ENCODE peak calls at places on chromosomes 13 and 19, in four cellular contexts. H, V, N and A are unnamed samples.

GRCh38 chr13:40388617-40389016 is 277.8 kb downstream of the FOXO1 start:
- DNase-seq in H (no peak), N (no peak), V (peak), A (no peak)

GRCh38 chr13:66462187-66462586 is 767.9 kb downstream of the PCDH9 start:
- DNase-seq in N (no peak), H (no peak), V (no peak), A (no peak)

GRCh38 chr19:8209965-8210659 is 942 bp downstream of the CERS4 start:
- DNase-seq in V (no peak), H (no peak), N (no peak), A (no peak)

GRCh38 chr13:114097893-114098688 is 34.3 kb downstream of the RASA3 start:
- DNase-seq in H (no peak), N (no peak), V (no peak), A (no peak)

GRCh38 chr19:45667620-45668341 is at the start of gene GIPR:
- DNase-seq in H (no peak), N (peak), V (peak), A (peak)

GRCh38 chr13:45742985-45743384 is 40.9 kb downstream of the CBY2 start:
- DNase-seq in H (no peak), V (no peak), N (no peak), A (no peak)

GRCh38 chr13:98300956-98301641 is 124.0 kb upstream of the RNF113B start:
- DNase-seq in N (no peak), V (peak), H (no peak), A (peak)

GRCh38 chr13:94233401-94233800 is 246.1 kb downstream of the DCT start:
- DNase-seq in V (peak), N (no peak), H (no peak), A (no peak)

GRCh38 chr13:106117035-106117434 is 418.4 kb downstream of the EFNB2 start:
- DNase-seq in V (peak), H (no peak), N (no peak), A (no peak)

GRCh38 chr19:5907216-5907615 is 2.5 kb downstream of the VMAC start:
- DNase-seq in V (no peak), N (no peak), H (no peak), A (no peak)

GRCh38 chr13:113609616-113610015 is 25.1 kb downstream of the TFDP1 start:
- DNase-seq in V (no peak), H (no peak), N (no peak), A (no peak)

GRCh38 chr19:3740431-3740830 is 21.1 kb downstream of the APBA3 start:
- DNase-seq in V (no peak), H (no peak), N (no peak), A (no peak)

GRCh38 chr13:104522235-104523072 is 1456.2 kb upstream of the SLC10A2 start:
- DNase-seq in N (no peak), V (no peak), H (no peak), A (no peak)

GRCh38 chr19:27673986-27674385 is 1539.0 kb downstream of the UQCRFS1 start:
- DNase-seq in N (no peak), H (no peak), V (no peak), A (no peak)

GRCh38 chr13:48938308-48938943 is 37.3 kb upstream of the FNDC3A start:
- DNase-seq in V (no peak), N (no peak), H (no peak), A (no peak)

GRCh38 chr19:5547881-5548280 is 19.9 kb downstream of the TINCR start:
- DNase-seq in V (peak), H (no peak), N (peak), A (peak)

GRCh38 chr19:46748325-46749109 is 2.3 kb upstream of the STRN4 start:
- DNase-seq in N (peak), H (peak), V (peak), A (peak)

GRCh38 chr19:46744005-46744691 is 1.7 kb upstream of the FKRP start:
- DNase-seq in V (no peak), H (no peak), N (no peak), A (peak)

GRCh38 chr19:46746281-46746965 is at the start of gene STRN4:
- DNase-seq in V (no peak), N (no peak), H (peak), A (no peak)

GRCh38 chr19:46745521-46746280 is at the start of gene FKRP:
- DNase-seq in V (no peak), N (no peak), H (no peak), A (peak)

DNA sequence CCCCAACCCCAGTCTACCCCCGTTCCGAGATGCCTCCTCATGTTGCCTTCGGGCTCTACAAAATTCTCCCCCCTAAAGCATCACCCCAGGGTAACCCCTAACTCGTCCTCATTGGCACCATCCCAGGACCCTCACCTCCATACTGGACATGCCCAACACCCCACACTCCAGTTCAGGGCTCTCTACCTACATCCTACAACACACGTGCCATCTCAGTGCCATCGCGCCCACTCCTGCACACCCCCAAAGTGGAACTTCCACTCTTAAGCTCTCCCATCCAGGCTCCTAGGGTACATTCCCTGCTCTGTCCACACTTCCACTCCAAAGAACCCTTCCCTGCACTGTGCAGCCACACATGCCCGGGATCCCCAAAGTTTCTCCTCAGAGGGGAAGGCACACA is 827 bp upstream of the FKRP start:
- DNase-seq in V (no peak), H (no peak), N (no peak), A (no peak)
- H3K23ac ChIP-seq in V (peak), H (peak), N (no peak), A (no peak)

GRCh38 chr19:2578911-2579677 is 103.2 kb downstream of the GADD45B start:
- DNase-seq in N (peak), V (peak), H (peak), A (peak)
- H3K23ac ChIP-seq in N (no peak), V (peak), H (no peak), A (no peak)

GRCh38 chr19:42301646-42302204 is at the start of gene PRR19:
- DNase-seq in V (no peak), H (no peak), N (no peak), A (peak)
- H3K23ac ChIP-seq in V (peak), H (peak), N (no peak), A (no peak)

GRCh38 chr19:13905634-13906524 is at the start of the genes BRME1 and CC2D1A:
- DNase-seq in V (peak), H (peak), N (peak), A (peak)
- H3K23ac ChIP-seq in V (peak), H (peak), N (no peak), A (no peak)

GRCh38 chr19:53877361-53877766 is 4.6 kb upstream of the PRKCG start:
- DNase-seq in H (no peak), N (no peak), V (no peak), A (peak)
- H3K23ac ChIP-seq in H (no peak), N (no peak), V (no peak), A (no peak)

GRCh38 chr19:35266904-35267817 is 1.6 kb upstream of the USF2 start:
- DNase-seq in V (peak), H (no peak), N (peak), A (peak)
- H3K23ac ChIP-seq in V (peak), H (peak), N (no peak), A (no peak)

DNA sequence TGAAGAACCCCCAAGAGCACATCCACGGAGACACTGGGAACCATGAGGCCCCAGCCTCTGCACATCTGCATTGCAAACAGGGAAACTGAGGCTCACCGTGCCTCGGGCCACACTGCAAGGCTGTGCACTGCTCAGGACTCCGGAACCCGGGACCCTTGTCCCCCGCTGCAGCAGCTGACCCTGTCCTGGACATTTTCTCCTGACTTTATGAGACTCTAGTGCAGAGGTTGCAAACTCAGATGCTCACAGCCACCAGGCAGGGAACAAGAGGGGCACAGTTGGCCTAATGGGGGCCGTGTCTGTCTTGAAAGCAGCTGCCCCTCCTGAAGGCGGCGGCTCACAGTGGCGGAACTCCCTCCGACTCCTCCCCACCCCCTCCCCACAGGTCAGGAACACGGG is 16.5 kb upstream of the IGLON5 start:
- DNase-seq in V (no peak), N (no peak), H (no peak), A (no peak)
- H3K23ac ChIP-seq in V (no peak), N (no peak), H (peak), A (no peak)

GRCh38 chr13:96992633-96993032 is 1.6 kb downstream of the OXGR1 start:
- DNase-seq in V (no peak), H (no peak), N (no peak), A (no peak)

GRCh38 chr13:96991072-96991471 is 3.2 kb downstream of the OXGR1 start:
- DNase-seq in H (no peak), N (no peak), V (no peak), A (no peak)

GRCh38 chr13:96993660-96994029 is 631 bp downstream of the OXGR1 start:
- DNase-seq in H (no peak), V (no peak), N (no peak), A (no peak)

GRCh38 chr13:96984061-96984508 is 10.2 kb downstream of the OXGR1 start:
- DNase-seq in V (no peak), H (no peak), N (peak), A (peak)

DNA sequence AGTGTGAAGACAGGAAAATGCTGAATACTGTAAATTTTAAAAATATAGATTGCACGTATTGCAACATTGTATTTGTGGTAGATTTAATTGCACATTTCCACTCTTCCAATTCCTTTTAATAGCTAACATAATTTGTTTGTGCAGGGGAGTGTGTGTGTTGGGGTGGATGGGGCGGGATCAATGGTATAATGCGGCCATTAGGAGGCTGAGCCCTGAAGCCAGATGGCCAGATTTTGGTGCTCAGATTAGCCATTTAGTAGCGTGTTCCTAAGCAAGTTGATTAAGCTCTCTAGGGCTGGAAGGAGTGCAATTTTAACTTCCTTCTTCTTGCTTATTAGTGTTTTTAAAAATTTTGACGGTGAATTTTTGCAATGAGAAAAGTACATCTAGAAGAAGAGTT is 5.8 kb downstream of the OXGR1 start:
- DNase-seq in H (no peak), V (no peak), N (no peak), A (no peak)
- H3K23ac ChIP-seq in H (no peak), V (no peak), N (no peak), A (no peak)

GRCh38 chr19:16071072-16071691 is 5.1 kb upstream of the TPM4 start:
- DNase-seq in N (no peak), H (no peak), V (no peak), A (no peak)
- H3K23ac ChIP-seq in N (no peak), H (no peak), V (no peak), A (no peak)

DNA sequence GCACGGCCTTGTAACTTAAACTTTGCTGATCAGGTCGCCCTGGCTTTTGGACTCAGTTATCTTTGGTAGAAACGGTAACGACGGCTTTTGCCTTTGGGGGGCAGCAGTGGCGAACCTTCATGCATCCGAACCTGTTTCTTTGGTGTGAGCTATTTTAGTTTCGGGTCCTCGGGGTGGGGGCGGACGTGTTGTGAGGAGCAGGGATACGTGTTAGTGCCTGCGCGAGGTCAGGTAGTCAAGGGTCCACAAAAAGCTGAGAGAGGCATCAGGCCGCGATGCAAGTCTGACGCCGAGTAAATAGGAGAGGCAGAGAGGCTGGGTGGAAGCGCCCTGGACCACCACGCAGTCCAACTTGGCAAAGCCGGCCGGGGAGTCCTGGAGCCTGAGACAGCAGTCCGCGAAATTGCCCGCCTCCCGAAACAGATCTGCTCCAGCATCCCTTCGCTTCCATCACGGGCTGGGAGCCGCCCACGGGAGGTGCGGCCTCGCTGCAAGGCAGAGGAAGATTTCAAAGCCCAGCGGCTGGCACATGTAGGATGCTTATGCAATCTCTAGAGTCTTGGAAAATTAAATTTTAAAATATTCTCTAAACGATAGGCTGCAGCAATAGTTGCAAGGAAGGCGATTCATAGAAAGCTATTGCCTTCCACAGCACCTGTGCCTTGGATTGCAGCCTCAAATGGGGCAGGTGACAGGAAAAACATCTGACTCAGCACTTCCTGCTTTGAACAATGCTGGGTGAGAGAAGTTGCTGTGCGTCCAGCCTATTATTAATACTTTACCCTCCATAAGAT is 4.6 kb upstream of the TPP2 start:
- DNase-seq in H (peak), N (peak), V (peak), A (peak)
- H3K23ac ChIP-seq in H (no peak), N (no peak), V (peak), A (no peak)